ENCODE peak calls at places on chromosomes 4 and X, in five cellular contexts. E is OCI-LY7, Q is spleen, C is transverse colon, G is HepG2. U is an unnamed sample.
A peak's percentile ranks its signal among the peaks of the same experiment; 100 is the strongest.

GRCh38 chrX:100687546-100687945 is 43.5 kb downstream of the SRPX2 start:
- DNase-seq in E (peak; percentile 54), C (no peak), G (no peak), Q (no peak), U (no peak)

GRCh38 chr4:12852338-12853307 is 631.5 kb downstream of the RAB28 start:
- DNase-seq in Q (no peak), C (no peak), G (peak; percentile 76), E (peak; percentile 44), U (no peak)

GRCh38 chr4:3239998-3240920 is 8.7 kb upstream of the MSANTD1 start:
- DNase-seq in G (no peak), Q (no peak), C (no peak), E (no peak), U (no peak)

GRCh38 chrX:101417190-101417589 is 9.2 kb downstream of the HNRNPH2 start:
- DNase-seq in C (no peak), Q (no peak), G (no peak), E (no peak), U (no peak)

GRCh38 chrX:17291998-17292658 is 82.9 kb upstream of the NHS start:
- DNase-seq in Q (no peak), E (no peak), C (no peak), G (no peak), U (no peak)

GRCh38 chrX:21986596-21986995 is 45.5 kb upstream of the PHEX start:
- DNase-seq in Q (no peak), C (no peak), E (no peak), G (no peak), U (no peak)

GRCh38 chr4:4762909-4763814 is 96.3 kb upstream of the MSX1 start:
- DNase-seq in C (no peak), E (no peak), Q (no peak), G (no peak), U (peak; percentile 60)

GRCh38 chrX:110795645-110796510 is at the start of gene CHRDL1:
- DNase-seq in C (peak; percentile 18), E (no peak), Q (no peak), G (no peak), U (peak; percentile 46)

GRCh38 chr4:109730294-109731051 is 603 bp upstream of the PLA2G12A start:
- DNase-seq in E (no peak), C (peak; percentile 68), Q (peak; percentile 87), G (no peak), U (peak; percentile 51)

GRCh38 chrX:107454302-107454701 is 4.8 kb downstream of the FRMPD3 start:
- DNase-seq in G (no peak), E (no peak), C (no peak), Q (no peak), U (no peak)

GRCh38 chr4:84480082-84480481 is 19.0 kb downstream of the NKX6-1 start:
- DNase-seq in C (no peak), G (no peak), Q (no peak), E (no peak), U (no peak)

GRCh38 chr4:128386761-128387599 is 99.4 kb upstream of the PGRMC2 start:
- DNase-seq in G (no peak), Q (no peak), E (no peak), C (peak; percentile 79), U (no peak)

GRCh38 chrX:17567173-17567572 is 170.1 kb upstream of the SCML1 start:
- DNase-seq in Q (no peak), E (no peak), C (no peak), G (no peak), U (no peak)

GRCh38 chrX:11944486-11944885 is 186.4 kb downstream of the MSL3 start:
- DNase-seq in E (peak; percentile 3), G (no peak), C (no peak), Q (no peak), U (no peak)
- TF ChIP-seq CTCF in E (peak; percentile 41), G (peak; percentile 14), C (no peak), Q (no peak), U (peak; percentile 53)

DNA sequence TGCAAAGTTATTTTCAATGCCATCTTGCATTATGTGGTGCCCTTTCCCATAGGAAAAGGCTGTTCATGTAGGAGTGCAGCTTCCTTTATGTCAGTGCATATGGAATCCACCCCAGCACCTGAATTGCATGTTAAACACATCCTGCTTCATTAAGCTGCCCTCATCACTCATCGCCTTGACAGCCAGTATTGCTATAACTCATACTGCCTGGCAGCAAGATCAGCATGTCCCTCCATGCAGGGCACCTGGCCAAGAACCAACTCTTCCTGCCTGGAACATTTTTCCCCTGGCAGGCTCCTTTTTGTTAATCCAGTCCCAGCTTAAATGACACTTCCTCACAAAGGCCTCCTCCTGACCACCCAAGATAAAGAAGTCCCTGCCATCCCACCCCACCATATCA is 23.5 kb upstream of the CA5B start:
- DNase-seq in G (no peak), Q (no peak), C (no peak), E (no peak), U (no peak)
- TF ChIP-seq CTCF in G (no peak), Q (no peak), C (no peak), E (no peak), U (no peak)

DNA sequence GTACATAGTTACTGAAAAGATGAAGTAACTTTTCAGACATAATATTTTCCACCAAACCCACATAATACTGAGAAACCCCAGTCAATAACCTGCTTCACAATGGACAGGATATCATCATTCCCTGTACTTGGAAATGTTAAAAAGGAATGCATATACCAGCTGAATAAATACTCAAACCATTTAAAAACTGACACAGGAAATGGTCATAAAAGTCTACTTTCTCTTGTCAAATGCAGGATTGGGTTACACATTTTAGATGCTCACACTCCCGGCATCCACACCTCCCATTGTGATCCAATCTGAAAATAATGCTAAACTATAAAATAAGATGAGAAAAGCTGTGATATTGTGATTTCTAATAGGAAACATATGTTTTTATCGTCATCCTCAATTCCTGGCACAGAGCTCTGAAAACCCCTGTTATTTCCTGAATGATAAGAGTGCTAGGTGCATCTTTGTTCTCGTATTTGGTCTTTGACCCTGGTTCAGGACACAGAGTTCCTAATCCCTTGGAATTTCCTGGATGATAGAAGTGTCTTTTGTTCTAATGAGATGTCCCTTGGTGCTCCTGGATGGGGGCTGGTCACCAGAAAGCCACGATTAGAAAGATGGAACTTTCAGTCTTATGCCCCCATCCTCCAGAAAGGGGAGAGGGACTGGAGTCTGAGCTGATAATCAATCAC is 821.3 kb downstream of the TRIML1 start:
- DNase-seq in Q (no peak), G (no peak), E (no peak), C (no peak), U (no peak)
- TF ChIP-seq CTCF in Q (no peak), G (no peak), E (no peak), C (no peak), U (no peak)

DNA sequence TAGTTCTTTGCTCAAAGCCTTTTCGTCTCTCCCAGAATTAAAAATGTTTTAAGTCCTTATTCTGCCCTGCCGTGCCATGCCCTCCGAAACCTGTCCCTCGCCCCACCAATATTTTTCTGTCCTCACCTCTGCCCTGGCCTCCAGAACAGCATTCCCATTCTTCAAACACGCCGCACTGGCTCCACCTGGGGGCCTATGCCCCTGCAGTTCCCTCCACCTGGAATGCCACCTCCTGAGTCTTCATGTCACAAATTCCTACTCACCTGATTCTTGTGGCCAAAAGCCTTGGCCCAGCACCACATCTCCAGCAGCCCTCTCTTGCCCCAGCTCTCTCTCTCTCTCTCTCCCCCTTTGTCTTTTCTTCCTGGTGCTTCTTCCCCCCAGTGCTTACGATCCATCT is 91.6 kb downstream of the APBB2 start:
- DNase-seq in G (no peak), C (no peak), Q (no peak), E (no peak), U (no peak)
- TF ChIP-seq CTCF in G (peak; percentile 43), C (no peak), Q (no peak), E (no peak), U (no peak)

DNA sequence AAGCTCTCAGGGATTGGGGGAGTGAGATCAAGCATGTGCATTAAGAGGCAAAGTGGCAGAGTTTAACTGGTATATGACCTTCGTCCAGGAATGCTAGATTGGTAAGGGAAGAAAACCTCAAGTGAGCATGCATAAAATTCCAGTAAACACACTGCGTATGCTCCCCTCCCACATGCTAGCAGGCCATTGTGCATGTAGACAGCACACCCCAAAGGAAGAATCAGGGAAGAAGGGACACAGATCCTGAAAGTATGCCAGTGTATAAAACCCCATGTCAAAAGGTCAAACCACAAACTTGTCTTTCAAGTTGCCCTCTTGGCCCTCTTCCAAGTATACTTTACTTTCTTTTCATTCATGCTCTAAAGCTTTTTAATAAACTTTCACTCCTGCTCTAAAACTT is 405.2 kb upstream of the CNKSR2 start:
- DNase-seq in Q (no peak), C (no peak), E (no peak), G (no peak), U (no peak)
- TF ChIP-seq CTCF in Q (no peak), C (no peak), E (no peak), G (no peak), U (no peak)

DNA sequence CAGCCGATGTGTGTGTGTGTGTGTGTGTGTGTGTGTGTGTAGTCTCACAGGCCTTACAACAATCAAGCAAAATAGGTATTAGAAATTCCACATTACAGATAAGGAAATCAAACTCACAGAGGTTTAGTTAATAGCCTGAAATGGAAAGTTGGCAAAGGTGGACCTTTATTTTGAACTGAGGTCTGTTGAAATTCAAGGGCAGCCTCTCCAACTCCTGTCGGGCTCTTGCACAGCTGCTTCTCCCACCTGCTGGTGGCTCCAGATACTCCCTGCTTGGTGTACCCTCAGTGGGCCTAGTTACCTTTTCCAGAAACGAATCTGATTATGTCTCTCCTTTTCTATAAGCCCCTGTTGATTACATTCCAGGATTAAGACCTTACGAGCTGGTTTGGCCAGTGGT is 195.9 kb downstream of the MGST2 start:
- DNase-seq in Q (no peak), G (peak; percentile 44), C (no peak), E (no peak), U (no peak)
- TF ChIP-seq CTCF in Q (no peak), G (peak; percentile 40), C (no peak), E (no peak), U (no peak)